ENCODE peak calls at places on chromosomes 6 and 20, in seven cellular contexts. One of them, this sample, is unnamed.

GRCh38 chr6:133991096-133991593 is 38.1 kb downstream of the TBPL1 start:
- DNase-seq in NCI-H2081: no peak
- DNase-seq in WTC11: no peak
- DNase-seq in SK-N-SH: no peak
- DNase-seq in breast epithelium: no peak
- DNase-seq in RKO: peak; percentile 5
- DNase-seq in HFFc6: peak; percentile 72
- DNase-seq in this sample: no peak

GRCh38 chr6:149306967-149307366 is 10.5 kb upstream of the TAB2 start:
- DNase-seq in SK-N-SH: no peak
- DNase-seq in WTC11: no peak
- DNase-seq in breast epithelium: no peak
- DNase-seq in HFFc6: peak; percentile 47
- DNase-seq in RKO: no peak
- DNase-seq in NCI-H2081: no peak
- DNase-seq in this sample: no peak

GRCh38 chr20:31922181-31922580 is 29.7 kb downstream of the PDRG1 start:
- DNase-seq in SK-N-SH: no peak
- DNase-seq in RKO: no peak
- DNase-seq in breast epithelium: no peak
- DNase-seq in NCI-H2081: no peak
- DNase-seq in HFFc6: no peak
- DNase-seq in WTC11: no peak
- DNase-seq in this sample: no peak

GRCh38 chr6:35737413-35738211 is 780 bp downstream of the ARMC12 start:
- DNase-seq in HFFc6: peak; percentile 83
- DNase-seq in breast epithelium: no peak
- DNase-seq in RKO: peak; percentile 91
- DNase-seq in WTC11: no peak
- DNase-seq in NCI-H2081: peak; percentile 71
- DNase-seq in SK-N-SH: peak; percentile 79
- DNase-seq in this sample: no peak

GRCh38 chr20:20237093-20237959 is 130.6 kb upstream of the INSM1 start:
- DNase-seq in NCI-H2081: peak; percentile 79
- DNase-seq in RKO: peak; percentile 40
- DNase-seq in breast epithelium: peak; percentile 26
- DNase-seq in SK-N-SH: peak; percentile 71
- DNase-seq in WTC11: peak; percentile 54
- DNase-seq in HFFc6: peak; percentile 2
- DNase-seq in this sample: no peak

GRCh38 chr6:151629791-151630190 is 136.0 kb downstream of the CCDC170 start:
- DNase-seq in NCI-H2081: no peak
- DNase-seq in SK-N-SH: no peak
- DNase-seq in WTC11: no peak
- DNase-seq in RKO: no peak
- DNase-seq in breast epithelium: no peak
- DNase-seq in HFFc6: no peak
- DNase-seq in this sample: no peak

GRCh38 chr6:144017167-144018094 is 9.4 kb upstream of the PLAGL1 start:
- DNase-seq in SK-N-SH: no peak
- DNase-seq in NCI-H2081: no peak
- DNase-seq in HFFc6: no peak
- DNase-seq in breast epithelium: no peak
- DNase-seq in WTC11: no peak
- DNase-seq in RKO: no peak
- DNase-seq in this sample: no peak

GRCh38 chr6:153208706-153209105 is 77.6 kb upstream of the RGS17 start:
- DNase-seq in breast epithelium: no peak
- DNase-seq in NCI-H2081: no peak
- DNase-seq in HFFc6: no peak
- DNase-seq in RKO: no peak
- DNase-seq in SK-N-SH: no peak
- DNase-seq in WTC11: no peak
- DNase-seq in this sample: no peak

GRCh38 chr6:31940256-31940664 is 5.6 kb upstream of the CFB start:
- DNase-seq in SK-N-SH: no peak
- DNase-seq in RKO: no peak
- DNase-seq in breast epithelium: no peak
- DNase-seq in WTC11: no peak
- DNase-seq in HFFc6: peak; percentile 47
- DNase-seq in NCI-H2081: no peak
- DNase-seq in this sample: no peak

GRCh38 chr6:51349866-51350265 is 531.2 kb downstream of the TFAP2B start:
- DNase-seq in SK-N-SH: no peak
- DNase-seq in HFFc6: no peak
- DNase-seq in NCI-H2081: no peak
- DNase-seq in breast epithelium: peak; percentile 64
- DNase-seq in WTC11: no peak
- DNase-seq in RKO: no peak
- DNase-seq in this sample: no peak

GRCh38 chr6:6730831-6731230 is 142.3 kb downstream of the LY86 start:
- DNase-seq in NCI-H2081: no peak
- DNase-seq in SK-N-SH: no peak
- DNase-seq in HFFc6: peak; percentile 86
- DNase-seq in WTC11: no peak
- DNase-seq in RKO: peak; percentile 49
- DNase-seq in breast epithelium: no peak
- DNase-seq in this sample: peak; percentile 23

GRCh38 chr20:16098890-16099639 is 474.2 kb downstream of the KIF16B start:
- DNase-seq in NCI-H2081: no peak
- DNase-seq in WTC11: no peak
- DNase-seq in SK-N-SH: no peak
- DNase-seq in HFFc6: no peak
- DNase-seq in RKO: no peak
- DNase-seq in breast epithelium: no peak
- DNase-seq in this sample: no peak

GRCh38 chr6:106360410-106360988 is at the start of gene CRYBG1:
- DNase-seq in WTC11: peak; percentile 93
- DNase-seq in HFFc6: no peak
- DNase-seq in SK-N-SH: peak; percentile 92
- DNase-seq in breast epithelium: peak; percentile 80
- DNase-seq in RKO: peak; percentile 19
- DNase-seq in NCI-H2081: peak; percentile 68
- DNase-seq in this sample: peak; percentile 3

GRCh38 chr20:64050261-64051032 is 1.0 kb upstream of the SOX18 start:
- DNase-seq in HFFc6: no peak
- DNase-seq in breast epithelium: no peak
- DNase-seq in SK-N-SH: no peak
- DNase-seq in WTC11: no peak
- DNase-seq in RKO: no peak
- DNase-seq in NCI-H2081: no peak
- DNase-seq in this sample: no peak

GRCh38 chr6:141309295-141309694 is 823.4 kb upstream of the GJE1 start:
- DNase-seq in breast epithelium: no peak
- DNase-seq in RKO: no peak
- DNase-seq in HFFc6: no peak
- DNase-seq in SK-N-SH: no peak
- DNase-seq in NCI-H2081: no peak
- DNase-seq in WTC11: no peak
- DNase-seq in this sample: no peak

GRCh38 chr6:56890683-56891429 is 64.1 kb upstream of the BEND6 start:
- DNase-seq in HFFc6: peak; percentile 95
- DNase-seq in NCI-H2081: no peak
- DNase-seq in WTC11: no peak
- DNase-seq in breast epithelium: no peak
- DNase-seq in SK-N-SH: no peak
- DNase-seq in RKO: peak; percentile 63
- DNase-seq in this sample: no peak

GRCh38 chr6:133635447-133635846 is 253.5 kb upstream of the TCF21 start:
- DNase-seq in NCI-H2081: no peak
- DNase-seq in WTC11: no peak
- DNase-seq in HFFc6: no peak
- DNase-seq in RKO: no peak
- DNase-seq in SK-N-SH: no peak
- DNase-seq in breast epithelium: no peak
- DNase-seq in this sample: no peak

GRCh38 chr6:6285679-6286078 is 34.8 kb downstream of the F13A1 start:
- DNase-seq in SK-N-SH: no peak
- DNase-seq in NCI-H2081: no peak
- DNase-seq in breast epithelium: no peak
- DNase-seq in HFFc6: no peak
- DNase-seq in RKO: no peak
- DNase-seq in WTC11: no peak
- DNase-seq in this sample: no peak

GRCh38 chr20:54565255-54565654 is 89.9 kb downstream of the DOK5 start:
- DNase-seq in HFFc6: no peak
- DNase-seq in SK-N-SH: no peak
- DNase-seq in NCI-H2081: no peak
- DNase-seq in breast epithelium: no peak
- DNase-seq in WTC11: no peak
- DNase-seq in RKO: no peak
- DNase-seq in this sample: no peak

GRCh38 chr20:25129908-25130307 is 48.0 kb upstream of the VSX1 start:
- DNase-seq in breast epithelium: no peak
- DNase-seq in WTC11: no peak
- DNase-seq in NCI-H2081: no peak
- DNase-seq in SK-N-SH: no peak
- DNase-seq in HFFc6: no peak
- DNase-seq in RKO: no peak
- DNase-seq in this sample: no peak

GRCh38 chr6:160355001-160355400 is 6.8 kb downstream of the SLC22A3 start:
- DNase-seq in HFFc6: no peak
- DNase-seq in WTC11: no peak
- DNase-seq in breast epithelium: no peak
- DNase-seq in NCI-H2081: no peak
- DNase-seq in RKO: peak; percentile 67
- DNase-seq in SK-N-SH: no peak
- DNase-seq in this sample: no peak

GRCh38 chr20:62117362-62117646 is 5.0 kb upstream of the LSM14B start:
- DNase-seq in breast epithelium: no peak
- DNase-seq in RKO: no peak
- DNase-seq in NCI-H2081: no peak
- DNase-seq in HFFc6: no peak
- DNase-seq in SK-N-SH: peak; percentile 85
- DNase-seq in WTC11: no peak
- DNase-seq in this sample: no peak

GRCh38 chr20:43983359-43983758 is 68.7 kb downstream of the TOX2 start:
- DNase-seq in NCI-H2081: no peak
- DNase-seq in SK-N-SH: no peak
- DNase-seq in breast epithelium: no peak
- DNase-seq in WTC11: peak; percentile 64
- DNase-seq in RKO: no peak
- DNase-seq in HFFc6: no peak
- DNase-seq in this sample: no peak

GRCh38 chr6:156197513-156197912 is 579.7 kb upstream of the ARID1B start:
- DNase-seq in NCI-H2081: no peak
- DNase-seq in breast epithelium: no peak
- DNase-seq in WTC11: no peak
- DNase-seq in SK-N-SH: no peak
- DNase-seq in RKO: no peak
- DNase-seq in HFFc6: no peak
- DNase-seq in this sample: no peak

GRCh38 chr6:107628878-107629277 is 139.0 kb downstream of the SOBP start:
- DNase-seq in HFFc6: no peak
- DNase-seq in WTC11: no peak
- DNase-seq in breast epithelium: no peak
- DNase-seq in RKO: no peak
- DNase-seq in SK-N-SH: no peak
- DNase-seq in NCI-H2081: no peak
- DNase-seq in this sample: no peak

GRCh38 chr20:34385464-34385863 is 22.4 kb downstream of the ITCH start:
- DNase-seq in SK-N-SH: no peak
- DNase-seq in RKO: no peak
- DNase-seq in breast epithelium: no peak
- DNase-seq in NCI-H2081: no peak
- DNase-seq in HFFc6: no peak
- DNase-seq in WTC11: no peak
- DNase-seq in this sample: no peak

GRCh38 chr6:48472535-48472934 is 361.5 kb upstream of the PTCHD4 start:
- DNase-seq in NCI-H2081: no peak
- DNase-seq in WTC11: no peak
- DNase-seq in breast epithelium: no peak
- DNase-seq in RKO: no peak
- DNase-seq in HFFc6: no peak
- DNase-seq in SK-N-SH: no peak
- DNase-seq in this sample: no peak

GRCh38 chr6:113375950-113376846 is 480.9 kb upstream of the MARCKS start:
- DNase-seq in WTC11: no peak
- DNase-seq in SK-N-SH: no peak
- DNase-seq in RKO: no peak
- DNase-seq in breast epithelium: no peak
- DNase-seq in NCI-H2081: no peak
- DNase-seq in HFFc6: peak; percentile 82
- DNase-seq in this sample: no peak

GRCh38 chr20:33262658-33263065 is 20.4 kb upstream of the BPIFB1 start:
- DNase-seq in NCI-H2081: peak; percentile 47
- DNase-seq in RKO: peak; percentile 73
- DNase-seq in SK-N-SH: peak; percentile 52
- DNase-seq in WTC11: peak; percentile 63
- DNase-seq in breast epithelium: no peak
- DNase-seq in HFFc6: peak; percentile 51
- DNase-seq in this sample: no peak

GRCh38 chr6:32774428-32774827 is 11.1 kb upstream of the HLA-DQB2 start:
- DNase-seq in WTC11: no peak
- DNase-seq in breast epithelium: no peak
- DNase-seq in RKO: no peak
- DNase-seq in HFFc6: no peak
- DNase-seq in SK-N-SH: no peak
- DNase-seq in NCI-H2081: no peak
- DNase-seq in this sample: no peak

GRCh38 chr20:31693987-31694661 is 28.5 kb downstream of the BCL2L1 start:
- DNase-seq in breast epithelium: no peak
- DNase-seq in RKO: no peak
- DNase-seq in NCI-H2081: peak; percentile 73
- DNase-seq in HFFc6: no peak
- DNase-seq in WTC11: peak; percentile 29
- DNase-seq in SK-N-SH: no peak
- DNase-seq in this sample: no peak

GRCh38 chr6:152720964-152721363 is 23.3 kb downstream of the MYCT1 start:
- DNase-seq in HFFc6: no peak
- DNase-seq in SK-N-SH: no peak
- DNase-seq in NCI-H2081: no peak
- DNase-seq in RKO: peak; percentile 61
- DNase-seq in breast epithelium: no peak
- DNase-seq in WTC11: no peak
- DNase-seq in this sample: no peak

GRCh38 chr20:49590163-49591017 is 22.5 kb upstream of the PTGIS start:
- DNase-seq in WTC11: no peak
- DNase-seq in SK-N-SH: no peak
- DNase-seq in NCI-H2081: no peak
- DNase-seq in RKO: no peak
- DNase-seq in HFFc6: no peak
- DNase-seq in breast epithelium: no peak
- DNase-seq in this sample: no peak

GRCh38 chr6:108581237-108581931 is 20.7 kb downstream of the FOXO3 start:
- DNase-seq in WTC11: no peak
- DNase-seq in HFFc6: peak; percentile 68
- DNase-seq in SK-N-SH: peak; percentile 55
- DNase-seq in NCI-H2081: no peak
- DNase-seq in RKO: no peak
- DNase-seq in breast epithelium: no peak
- DNase-seq in this sample: no peak

GRCh38 chr6:11241793-11242201 is 9.3 kb upstream of the NEDD9 start:
- DNase-seq in RKO: no peak
- DNase-seq in SK-N-SH: no peak
- DNase-seq in WTC11: peak; percentile 89
- DNase-seq in NCI-H2081: no peak
- DNase-seq in HFFc6: no peak
- DNase-seq in breast epithelium: no peak
- DNase-seq in this sample: no peak

GRCh38 chr20:58471161-58471834 is 43.9 kb downstream of the APCDD1L start:
- DNase-seq in breast epithelium: peak; percentile 27
- DNase-seq in HFFc6: no peak
- DNase-seq in NCI-H2081: no peak
- DNase-seq in RKO: no peak
- DNase-seq in SK-N-SH: peak; percentile 92
- DNase-seq in WTC11: no peak
- DNase-seq in this sample: no peak

GRCh38 chr20:45826381-45827019 is 612 bp downstream of the TNNC2 start:
- DNase-seq in WTC11: no peak
- DNase-seq in breast epithelium: no peak
- DNase-seq in NCI-H2081: no peak
- DNase-seq in SK-N-SH: no peak
- DNase-seq in HFFc6: no peak
- DNase-seq in RKO: no peak
- DNase-seq in this sample: no peak

GRCh38 chr20:25487306-25487705 is 79.8 kb downstream of the GINS1 start:
- DNase-seq in SK-N-SH: no peak
- DNase-seq in NCI-H2081: no peak
- DNase-seq in RKO: no peak
- DNase-seq in breast epithelium: no peak
- DNase-seq in HFFc6: no peak
- DNase-seq in WTC11: no peak
- DNase-seq in this sample: no peak

This sample was measured in GOT3.